ENCODE peak calls at places on chromosomes 12 and 14, in four cellular contexts. V, C, Y and Z are unnamed samples.

GRCh38 chr14:104843006-104843405 is 22.1 kb upstream of the CEP170B start:
- ATAC-seq in Y (no peak), V (no peak), C (no peak), Z (no peak)

GRCh38 chr14:59343585-59343984 is 121.6 kb downstream of the GPR135 start:
- ATAC-seq in Y (no peak), C (no peak), V (no peak), Z (no peak)

GRCh38 chr14:63611078-63611477 is 30.6 kb downstream of the WDR89 start:
- ATAC-seq in Y (no peak), V (no peak), C (no peak), Z (no peak)

GRCh38 chr12:66647034-66647691 is 31.7 kb downstream of the GRIP1 start:
- ATAC-seq in C (no peak), V (peak; percentile 24), Y (no peak), Z (no peak)

GRCh38 chr12:12357697-12358476 is 1.0 kb downstream of the BORCS5 start:
- ATAC-seq in Y (peak; percentile 9), V (no peak), C (no peak), Z (no peak)

GRCh38 chr14:97726661-97727060 is 929.5 kb downstream of the VRK1 start:
- ATAC-seq in C (no peak), Y (no peak), V (no peak), Z (no peak)

GRCh38 chr12:73656375-73656774 is 881.3 kb upstream of the ATXN7L3B start:
- ATAC-seq in C (no peak), V (no peak), Y (no peak), Z (no peak)

GRCh38 chr12:24780969-24781368 is 167.9 kb downstream of the BCAT1 start:
- ATAC-seq in Y (peak; percentile 48), C (no peak), V (no peak), Z (no peak)

GRCh38 chr12:777550-778047 is 25.2 kb downstream of the WNK1 start:
- ATAC-seq in Y (no peak), C (no peak), V (no peak), Z (no peak)

GRCh38 chr12:94674835-94675234 is 24.5 kb upstream of the TMCC3 start:
- ATAC-seq in Y (no peak), C (no peak), V (no peak), Z (peak; percentile 67)

GRCh38 chr14:39229222-39229543 is 4.5 kb upstream of the MIA2 start:
- ATAC-seq in V (no peak), Y (no peak), C (no peak), Z (no peak)

GRCh38 chr12:11749943-11750690 is 100.6 kb downstream of the ETV6 start:
- ATAC-seq in V (no peak), Y (no peak), C (no peak), Z (no peak)

GRCh38 chr14:93317836-93318807 is 14.7 kb downstream of the BTBD7 start:
- ATAC-seq in C (peak; percentile 35), V (peak; percentile 93), Y (peak; percentile 70), Z (no peak)

GRCh38 chr14:54481695-54482094 is 7.1 kb downstream of the GMFB start:
- ATAC-seq in V (no peak), C (no peak), Y (no peak), Z (no peak)

GRCh38 chr12:92995258-92995905 is 66.3 kb upstream of the EEA1 start:
- ATAC-seq in C (no peak), Y (no peak), V (no peak), Z (no peak)

GRCh38 chr14:72830786-72831583 is 62.9 kb downstream of the DPF3 start:
- ATAC-seq in Y (no peak), V (no peak), C (no peak), Z (no peak)

GRCh38 chr14:94472842-94473241 is 3.2 kb downstream of the SERPINA9 start:
- ATAC-seq in C (no peak), V (no peak), Y (no peak), Z (no peak)

GRCh38 chr12:110109037-110109836 is 14.9 kb upstream of the IFT81 start:
- ATAC-seq in V (peak; percentile 83), C (peak; percentile 62), Y (no peak), Z (peak; percentile 93)

GRCh38 chr12:2344476-2344875 is 291.7 kb downstream of the CACNA1C start:
- ATAC-seq in Y (no peak), V (no peak), C (no peak), Z (no peak)
- TF ChIP-seq EP300 in Y (no peak), V (no peak), C (no peak), Z (no peak)

DNA sequence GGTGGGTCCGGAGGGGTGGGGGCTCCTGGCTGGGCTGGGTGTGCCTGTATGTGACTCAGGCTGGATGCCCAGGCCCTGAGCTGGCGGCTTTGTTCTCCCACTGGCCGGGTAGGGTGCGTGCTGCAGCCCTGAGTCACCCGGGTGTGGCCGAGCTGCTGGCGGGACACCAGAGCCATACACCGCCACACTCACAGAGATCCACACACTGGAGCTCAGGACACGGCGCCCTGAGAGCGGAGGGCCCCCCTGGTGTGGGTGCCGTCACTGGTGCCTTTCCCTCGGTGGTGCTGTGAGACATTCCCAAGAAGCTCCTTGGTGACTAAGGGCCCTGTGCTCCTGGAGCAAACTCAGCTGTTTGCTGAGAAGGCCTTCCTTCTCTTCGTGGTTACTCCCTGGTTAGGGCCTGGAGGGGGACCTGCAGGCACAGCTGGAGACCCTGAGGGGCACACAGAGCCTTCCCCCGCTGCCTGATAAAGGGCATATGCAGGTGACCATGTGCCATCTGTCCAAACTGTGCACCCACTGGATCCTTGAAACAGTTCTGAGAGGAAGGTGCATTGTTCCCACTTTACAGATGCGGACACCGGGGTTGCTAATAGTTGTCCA is 44.3 kb downstream of the KRT80 start:
- ATAC-seq in Y (peak; percentile 60), V (peak; percentile 46), C (peak; percentile 75), Z (peak; percentile 95)
- TF ChIP-seq EP300 in Y (no peak), V (peak; percentile 99), C (no peak), Z (no peak)

GRCh38 chr12:104699489-104700194 is 242.9 kb downstream of the CHST11 start:
- ATAC-seq in C (no peak), V (no peak), Y (no peak), Z (no peak)
- TF ChIP-seq EP300 in C (no peak), V (no peak), Y (no peak), Z (no peak)

DNA sequence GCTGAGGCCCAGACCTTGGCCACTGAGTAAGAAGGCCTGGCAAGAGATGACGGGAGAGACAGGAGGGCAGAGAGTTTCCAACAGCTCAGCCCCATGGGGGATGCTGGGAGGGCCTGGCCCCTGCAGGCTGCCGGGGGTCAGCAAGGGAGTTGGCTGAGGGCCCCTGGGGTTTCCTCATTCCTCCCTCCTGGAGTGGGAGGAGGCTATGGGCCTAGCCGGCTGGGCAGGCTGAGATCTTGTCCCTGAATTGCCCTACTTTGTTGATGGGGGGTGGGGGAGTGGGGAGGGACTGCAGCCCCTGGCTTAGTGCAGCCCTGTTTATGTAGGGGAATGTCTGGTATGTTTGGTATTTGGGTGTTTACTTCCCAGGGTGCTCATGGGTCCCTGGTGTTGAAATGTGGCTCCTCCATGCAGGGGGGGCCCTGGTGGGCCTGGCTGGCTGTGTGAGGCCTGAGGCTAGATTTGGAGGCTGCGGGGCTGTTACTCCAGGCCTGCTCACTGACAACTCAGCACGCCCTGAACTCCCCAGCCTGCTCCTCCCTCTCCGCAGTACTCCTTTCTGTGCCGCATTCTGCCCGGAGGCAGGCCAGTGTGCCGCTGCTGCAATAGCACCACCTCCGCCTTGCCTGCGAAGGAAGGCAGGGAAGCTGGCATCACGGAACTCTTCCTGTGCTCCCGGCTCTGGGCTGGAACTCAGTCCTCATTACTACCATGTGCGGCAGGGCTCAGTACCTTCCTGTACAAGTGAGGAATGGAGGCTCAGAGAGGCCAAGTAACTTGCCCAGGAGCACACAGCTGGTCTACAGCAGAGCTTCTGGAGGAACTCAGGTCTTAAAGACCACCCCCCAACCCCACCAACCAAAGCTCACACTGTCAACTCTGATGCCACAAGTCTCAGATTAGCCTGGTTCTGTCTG is 25.3 kb downstream of the JDP2 start:
- ATAC-seq in C (peak; percentile 87), V (peak; percentile 69), Y (no peak), Z (peak; percentile 83)
- TF ChIP-seq EP300 in C (no peak), V (peak; percentile 66), Y (no peak), Z (no peak)

GRCh38 chr12:68529466-68529865 is 81.2 kb upstream of the RAP1B start:
- ATAC-seq in V (no peak), Y (no peak), C (no peak), Z (no peak)
- TF ChIP-seq EP300 in V (no peak), Y (no peak), C (no peak), Z (no peak)

GRCh38 chr14:29220077-29220476 is 453.5 kb downstream of the FOXG1 start:
- ATAC-seq in V (no peak), C (peak; percentile 52), Y (no peak), Z (no peak)
- TF ChIP-seq EP300 in V (no peak), C (no peak), Y (no peak), Z (no peak)

GRCh38 chr14:51921026-51921425 is 60.6 kb downstream of the GNG2 start:
- ATAC-seq in V (no peak), Y (no peak), C (no peak), Z (no peak)

GRCh38 chr14:51926449-51926848 is 62.9 kb upstream of the RTRAF start:
- ATAC-seq in Y (peak; percentile 92), V (no peak), C (no peak), Z (no peak)

GRCh38 chr14:51925980-51926379 is 63.4 kb upstream of the RTRAF start:
- ATAC-seq in Y (no peak), C (no peak), V (no peak), Z (no peak)

GRCh38 chr14:51924600-51924999 is 64.2 kb downstream of the GNG2 start:
- ATAC-seq in Y (no peak), V (no peak), C (no peak), Z (no peak)

DNA sequence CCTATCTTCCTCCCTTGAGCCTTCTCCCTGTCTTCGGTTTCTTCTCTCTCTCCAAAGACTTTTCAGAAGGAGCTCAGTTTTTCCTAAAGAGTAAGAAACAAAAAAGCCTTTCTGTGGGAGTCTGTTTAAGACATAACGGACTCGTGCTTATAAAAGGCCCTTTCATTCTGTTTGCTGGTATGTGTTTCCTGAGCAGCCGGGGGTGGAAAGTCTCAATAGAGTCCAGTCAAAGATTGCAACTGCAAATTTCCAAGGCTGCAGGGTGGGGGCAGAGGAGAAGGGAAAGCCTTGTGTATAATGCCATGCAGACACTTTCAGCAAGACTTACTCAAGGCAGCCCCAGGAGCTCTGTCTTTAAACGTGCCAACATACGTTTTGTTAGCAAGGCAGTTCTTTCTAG is 62.2 kb downstream of the GNG2 start:
- ATAC-seq in C (no peak), V (no peak), Y (no peak), Z (no peak)
- TF ChIP-seq EP300 in C (no peak), V (no peak), Y (no peak), Z (no peak)